ENCODE peak calls at places on chromosomes 6 and 20, in nine cellular contexts. One of them, this sample, is unnamed.

GRCh38 chr6:34181903-34182302 is 36.0 kb upstream of the GRM4 start:
- DNase-seq in ACHN: no peak
- DNase-seq in activated naive CD4-positive, alpha-beta T cell: no peak
- DNase-seq in LoVo: no peak
- DNase-seq in NCI-H748 treated with DMSO at 0.1 percent for 48 hours: no peak
- DNase-seq in BJ: no peak
- DNase-seq in CD8-positive, alpha-beta T cell: no peak
- DNase-seq in iPS-NIHi11: no peak
- DNase-seq in B cell: no peak
- DNase-seq in this sample: no peak

GRCh38 chr20:63128956-63129355 is 87.0 kb downstream of the YTHDF1 start:
- DNase-seq in ACHN: no peak
- DNase-seq in BJ: no peak
- DNase-seq in B cell: no peak
- DNase-seq in LoVo: no peak
- DNase-seq in CD8-positive, alpha-beta T cell: no peak
- DNase-seq in activated naive CD4-positive, alpha-beta T cell: no peak
- DNase-seq in iPS-NIHi11: no peak
- DNase-seq in NCI-H748 treated with DMSO at 0.1 percent for 48 hours: no peak
- DNase-seq in this sample: no peak

GRCh38 chr6:5302995-5303622 is 41.8 kb downstream of the FARS2 start:
- DNase-seq in activated naive CD4-positive, alpha-beta T cell: peak
- DNase-seq in iPS-NIHi11: peak
- DNase-seq in LoVo: peak
- DNase-seq in BJ: no peak
- DNase-seq in ACHN: peak
- DNase-seq in B cell: peak
- DNase-seq in CD8-positive, alpha-beta T cell: peak
- DNase-seq in NCI-H748 treated with DMSO at 0.1 percent for 48 hours: peak
- DNase-seq in this sample: peak

GRCh38 chr20:34458631-34459030 is 57.6 kb upstream of the DYNLRB1 start:
- DNase-seq in iPS-NIHi11: no peak
- DNase-seq in CD8-positive, alpha-beta T cell: no peak
- DNase-seq in BJ: no peak
- DNase-seq in ACHN: no peak
- DNase-seq in activated naive CD4-positive, alpha-beta T cell: no peak
- DNase-seq in LoVo: no peak
- DNase-seq in NCI-H748 treated with DMSO at 0.1 percent for 48 hours: no peak
- DNase-seq in B cell: no peak
- DNase-seq in this sample: no peak

GRCh38 chr20:25394996-25395395 is 4.4 kb upstream of the ABHD12 start:
- DNase-seq in B cell: no peak
- DNase-seq in NCI-H748 treated with DMSO at 0.1 percent for 48 hours: no peak
- DNase-seq in ACHN: no peak
- DNase-seq in activated naive CD4-positive, alpha-beta T cell: no peak
- DNase-seq in BJ: no peak
- DNase-seq in LoVo: no peak
- DNase-seq in iPS-NIHi11: no peak
- DNase-seq in CD8-positive, alpha-beta T cell: no peak
- DNase-seq in this sample: no peak

GRCh38 chr20:3449319-3449718 is 21.5 kb upstream of the ATRN start:
- DNase-seq in CD8-positive, alpha-beta T cell: no peak
- DNase-seq in iPS-NIHi11: no peak
- DNase-seq in activated naive CD4-positive, alpha-beta T cell: no peak
- DNase-seq in ACHN: no peak
- DNase-seq in LoVo: no peak
- DNase-seq in B cell: no peak
- DNase-seq in NCI-H748 treated with DMSO at 0.1 percent for 48 hours: no peak
- DNase-seq in BJ: no peak
- DNase-seq in this sample: no peak

GRCh38 chr20:37989601-37990001 is 43.7 kb downstream of the TTI1 start:
- DNase-seq in activated naive CD4-positive, alpha-beta T cell: no peak
- DNase-seq in CD8-positive, alpha-beta T cell: no peak
- DNase-seq in BJ: no peak
- DNase-seq in B cell: no peak
- DNase-seq in ACHN: no peak
- DNase-seq in iPS-NIHi11: no peak
- DNase-seq in NCI-H748 treated with DMSO at 0.1 percent for 48 hours: no peak
- DNase-seq in LoVo: peak
- DNase-seq in this sample: no peak

GRCh38 chr6:13762648-13763441 is 51.2 kb upstream of the RANBP9 start:
- DNase-seq in iPS-NIHi11: no peak
- DNase-seq in NCI-H748 treated with DMSO at 0.1 percent for 48 hours: no peak
- DNase-seq in LoVo: no peak
- DNase-seq in ACHN: no peak
- DNase-seq in BJ: peak
- DNase-seq in B cell: no peak
- DNase-seq in CD8-positive, alpha-beta T cell: no peak
- DNase-seq in activated naive CD4-positive, alpha-beta T cell: no peak
- DNase-seq in this sample: no peak

GRCh38 chr6:44247338-44248302 is 719 bp downstream of the HSP90AB1 start:
- DNase-seq in NCI-H748 treated with DMSO at 0.1 percent for 48 hours: peak
- DNase-seq in iPS-NIHi11: peak
- DNase-seq in LoVo: peak
- DNase-seq in CD8-positive, alpha-beta T cell: peak
- DNase-seq in ACHN: peak
- DNase-seq in activated naive CD4-positive, alpha-beta T cell: peak
- DNase-seq in BJ: no peak
- DNase-seq in B cell: peak
- DNase-seq in this sample: peak

GRCh38 chr6:42782689-42783176 is 881 bp downstream of the BICRAL start:
- DNase-seq in ACHN: peak
- DNase-seq in BJ: peak
- DNase-seq in CD8-positive, alpha-beta T cell: peak
- DNase-seq in activated naive CD4-positive, alpha-beta T cell: peak
- DNase-seq in LoVo: peak
- DNase-seq in iPS-NIHi11: peak
- DNase-seq in NCI-H748 treated with DMSO at 0.1 percent for 48 hours: peak
- DNase-seq in B cell: peak
- DNase-seq in this sample: peak

GRCh38 chr6:169044376-169045230 is 209.0 kb downstream of the THBS2 start:
- DNase-seq in activated naive CD4-positive, alpha-beta T cell: no peak
- DNase-seq in iPS-NIHi11: no peak
- DNase-seq in NCI-H748 treated with DMSO at 0.1 percent for 48 hours: no peak
- DNase-seq in BJ: no peak
- DNase-seq in LoVo: no peak
- DNase-seq in B cell: no peak
- DNase-seq in ACHN: no peak
- DNase-seq in CD8-positive, alpha-beta T cell: no peak
- DNase-seq in this sample: no peak

GRCh38 chr6:52990342-52990741 is 4.7 kb downstream of the GSTA4 start:
- DNase-seq in iPS-NIHi11: no peak
- DNase-seq in NCI-H748 treated with DMSO at 0.1 percent for 48 hours: no peak
- DNase-seq in ACHN: no peak
- DNase-seq in CD8-positive, alpha-beta T cell: no peak
- DNase-seq in BJ: no peak
- DNase-seq in LoVo: peak
- DNase-seq in B cell: no peak
- DNase-seq in activated naive CD4-positive, alpha-beta T cell: no peak
- DNase-seq in this sample: no peak

GRCh38 chr6:168099201-168100010 is 20.4 kb upstream of the FRMD1 start:
- DNase-seq in activated naive CD4-positive, alpha-beta T cell: no peak
- DNase-seq in iPS-NIHi11: peak
- DNase-seq in ACHN: no peak
- DNase-seq in B cell: no peak
- DNase-seq in BJ: no peak
- DNase-seq in LoVo: no peak
- DNase-seq in NCI-H748 treated with DMSO at 0.1 percent for 48 hours: no peak
- DNase-seq in CD8-positive, alpha-beta T cell: no peak
- DNase-seq in this sample: no peak

GRCh38 chr6:66896415-66896814 is 1189.4 kb upstream of the EYS start:
- DNase-seq in NCI-H748 treated with DMSO at 0.1 percent for 48 hours: no peak
- DNase-seq in BJ: no peak
- DNase-seq in B cell: no peak
- DNase-seq in activated naive CD4-positive, alpha-beta T cell: no peak
- DNase-seq in ACHN: no peak
- DNase-seq in LoVo: peak
- DNase-seq in CD8-positive, alpha-beta T cell: no peak
- DNase-seq in iPS-NIHi11: peak
- DNase-seq in this sample: no peak